ENCODE peak calls at places on chromosomes 5 and 9, in four cellular contexts. G, K, T and X are unnamed samples.

GRCh38 chr9:26012797-26013594 is 334.8 kb upstream of the TUSC1 start:
- DNase-seq in G (no peak), K (no peak), T (no peak), X (no peak)

GRCh38 chr5:33441241-33441844 is 578 bp downstream of the TARS1 start:
- DNase-seq in G (no peak), K (peak), T (peak), X (peak)

GRCh38 chr9:21964925-21965385 is 29.2 kb downstream of the CDKN2A start:
- DNase-seq in G (peak), K (no peak), T (no peak), X (no peak)

GRCh38 chr9:134483361-134484184 is 157.3 kb downstream of the RXRA start:
- DNase-seq in G (peak), K (no peak), T (no peak), X (no peak)

GRCh38 chr5:859391-859790 is 8.6 kb upstream of the ZDHHC11 start:
- DNase-seq in G (no peak), K (no peak), T (no peak), X (no peak)

GRCh38 chr5:159210846-159211245 is 1.5 kb upstream of the RNF145 start:
- DNase-seq in G (no peak), K (no peak), T (peak), X (no peak)

GRCh38 chr9:131773911-131774379 is 34.1 kb upstream of the RAPGEF1 start:
- DNase-seq in G (no peak), K (peak), T (peak), X (peak)

GRCh38 chr9:14593406-14593805 is 99.8 kb downstream of the ZDHHC21 start:
- DNase-seq in G (no peak), K (no peak), T (no peak), X (no peak)

GRCh38 chr9:94472766-94473165 is 82.1 kb upstream of the PCAT7 start:
- DNase-seq in G (no peak), K (no peak), T (no peak), X (no peak)

GRCh38 chr5:76789991-76790571 is 28.7 kb upstream of the F2RL1 start:
- DNase-seq in G (no peak), K (no peak), T (peak), X (no peak)

GRCh38 chr9:114367406-114367805 is 20.4 kb downstream of the AKNA start:
- DNase-seq in G (no peak), K (no peak), T (no peak), X (no peak)

GRCh38 chr5:1139806-1140187 is 27.9 kb upstream of the SLC12A7 start:
- DNase-seq in G (no peak), K (no peak), T (no peak), X (no peak)

GRCh38 chr9:124886866-124887492 is 25.0 kb downstream of the ARPC5L start:
- DNase-seq in G (no peak), K (no peak), T (no peak), X (no peak)

GRCh38 chr9:89593776-89594427 is 10.9 kb upstream of the GADD45G start:
- DNase-seq in G (no peak), K (peak), T (peak), X (peak)

GRCh38 chr5:115939059-115939458 is 23.2 kb upstream of the LVRN start:
- DNase-seq in G (no peak), K (no peak), T (no peak), X (no peak)

GRCh38 chr5:56858777-56859442 is 43.6 kb downstream of the MAP3K1 start:
- DNase-seq in G (no peak), K (no peak), T (no peak), X (no peak)

GRCh38 chr9:38114905-38115304 is 45.9 kb upstream of the SHB start:
- DNase-seq in G (no peak), K (no peak), T (no peak), X (no peak)

GRCh38 chr5:75756991-75757390 is 39.8 kb upstream of the POC5 start:
- DNase-seq in G (no peak), K (peak), T (no peak), X (no peak)

GRCh38 chr5:151092750-151093149 is 11.9 kb upstream of the TNIP1 start:
- DNase-seq in G (peak), K (peak), T (peak), X (peak)

GRCh38 chr9:88090151-88090581 is 48.1 kb downstream of the SPATA31C2 start:
- DNase-seq in G (no peak), K (no peak), T (no peak), X (no peak)

GRCh38 chr5:36660397-36661049 is 54.1 kb downstream of the SLC1A3 start:
- DNase-seq in G (no peak), K (peak), T (no peak), X (no peak)

GRCh38 chr5:88952344-88952743 is 69.4 kb upstream of the MEF2C start:
- DNase-seq in G (no peak), K (no peak), T (peak), X (no peak)

GRCh38 chr5:133363807-133364587 is 248.3 kb downstream of the FSTL4 start:
- DNase-seq in G (no peak), K (no peak), T (no peak), X (no peak)

GRCh38 chr9:8649807-8650206 is 850.2 kb upstream of the DMAC1 start:
- DNase-seq in G (no peak), K (no peak), T (no peak), X (no peak)